ENCODE peak calls at places on chromosomes 13 and 19, in four cellular contexts. One of them, this sample, is unnamed.

GRCh38 chr13:69604698-69605097 is 502.9 kb upstream of the ATXN8OS start:
- DNase-seq in amygdala: no peak
- DNase-seq in kidney tubule cell: no peak
- DNase-seq in endothelial cell: no peak
- DNase-seq in this sample: no peak

GRCh38 chr19:42290523-42291436 is 11.2 kb upstream of the PRR19 start:
- DNase-seq in kidney tubule cell: no peak
- DNase-seq in endothelial cell: peak; percentile 68
- DNase-seq in amygdala: no peak
- DNase-seq in this sample: no peak

GRCh38 chr13:94416454-94417080 is 62.9 kb downstream of the DCT start:
- DNase-seq in kidney tubule cell: peak; percentile 57
- DNase-seq in amygdala: no peak
- DNase-seq in endothelial cell: peak; percentile 52
- DNase-seq in this sample: no peak

GRCh38 chr13:29429496-29429895 is 166.0 kb downstream of the SLC7A1 start:
- DNase-seq in endothelial cell: no peak
- DNase-seq in amygdala: no peak
- DNase-seq in kidney tubule cell: no peak
- DNase-seq in this sample: no peak

GRCh38 chr13:112781881-112782361 is 92.1 kb downstream of the ATP11A start:
- DNase-seq in amygdala: no peak
- DNase-seq in kidney tubule cell: peak; percentile 49
- DNase-seq in endothelial cell: no peak
- DNase-seq in this sample: no peak

GRCh38 chr13:41139296-41139966 is 6.8 kb upstream of the KBTBD6 start:
- DNase-seq in endothelial cell: no peak
- DNase-seq in kidney tubule cell: peak; percentile 27
- DNase-seq in amygdala: no peak
- DNase-seq in this sample: no peak

GRCh38 chr19:40279120-40279551 is 6.0 kb downstream of the AKT2 start:
- DNase-seq in endothelial cell: no peak
- DNase-seq in amygdala: peak; percentile 21
- DNase-seq in kidney tubule cell: peak; percentile 30
- DNase-seq in this sample: no peak

GRCh38 chr13:29589234-29589633 is 6.3 kb downstream of the SLC7A1 start:
- DNase-seq in kidney tubule cell: peak; percentile 85
- DNase-seq in endothelial cell: no peak
- DNase-seq in amygdala: no peak
- DNase-seq in this sample: no peak

GRCh38 chr13:85500716-85501256 is 298.4 kb downstream of the SLITRK6 start:
- DNase-seq in endothelial cell: no peak
- DNase-seq in kidney tubule cell: no peak
- DNase-seq in amygdala: no peak
- DNase-seq in this sample: no peak

GRCh38 chr19:1177322-1178114 is 3.5 kb upstream of the SBNO2 start:
- DNase-seq in endothelial cell: no peak
- DNase-seq in amygdala: no peak
- DNase-seq in kidney tubule cell: peak; percentile 98
- DNase-seq in this sample: no peak

GRCh38 chr13:70723732-70724131 is 615.5 kb upstream of the KLHL1 start:
- DNase-seq in amygdala: no peak
- DNase-seq in endothelial cell: no peak
- DNase-seq in kidney tubule cell: no peak
- DNase-seq in this sample: no peak

GRCh38 chr19:13983213-13983889 is 22.8 kb downstream of the RFX1 start:
- DNase-seq in kidney tubule cell: no peak
- DNase-seq in endothelial cell: no peak
- DNase-seq in amygdala: no peak
- DNase-seq in this sample: no peak

GRCh38 chr19:1001538-1002166 is 1.4 kb downstream of the GRIN3B start:
- DNase-seq in endothelial cell: peak; percentile 78
- DNase-seq in kidney tubule cell: peak; percentile 37
- DNase-seq in amygdala: no peak
- DNase-seq in this sample: no peak

GRCh38 chr13:22080832-22081231 is 410.0 kb downstream of the FGF9 start:
- DNase-seq in endothelial cell: no peak
- DNase-seq in kidney tubule cell: no peak
- DNase-seq in amygdala: no peak
- DNase-seq in this sample: no peak

GRCh38 chr19:35585844-35586243 is at the start of gene PMIS2:
- DNase-seq in kidney tubule cell: no peak
- DNase-seq in amygdala: no peak
- DNase-seq in endothelial cell: no peak
- DNase-seq in this sample: no peak

GRCh38 chr13:21326155-21327030 is 132.7 kb downstream of the ZDHHC20 start:
- DNase-seq in endothelial cell: no peak
- DNase-seq in amygdala: no peak
- DNase-seq in kidney tubule cell: peak; percentile 51
- DNase-seq in this sample: no peak

GRCh38 chr19:17402982-17403855 is 2.2 kb downstream of the BST2 start:
- DNase-seq in kidney tubule cell: no peak
- DNase-seq in endothelial cell: peak; percentile 67
- DNase-seq in amygdala: no peak
- DNase-seq in this sample: no peak

GRCh38 chr19:54481326-54481930 is 8.3 kb upstream of the CDC42EP5 start:
- DNase-seq in kidney tubule cell: peak; percentile 43
- DNase-seq in amygdala: no peak
- DNase-seq in endothelial cell: peak; percentile 64
- DNase-seq in this sample: no peak

GRCh38 chr19:31656507-31656906 is 307.3 kb upstream of the TSHZ3 start:
- DNase-seq in kidney tubule cell: no peak
- DNase-seq in endothelial cell: no peak
- DNase-seq in amygdala: no peak
- DNase-seq in this sample: no peak

GRCh38 chr13:49690990-49691886 is at the start of gene EBPL:
- DNase-seq in amygdala: peak; percentile 63
- DNase-seq in kidney tubule cell: peak; percentile 91
- DNase-seq in endothelial cell: peak; percentile 93
- DNase-seq in this sample: peak; percentile 94

This sample was measured in prostate gland.